ENCODE peak calls at places on chromosomes 1 and 21, in five cellular contexts. H is GM12865, Y is SK-N-SH, O is endothelial cell, D is OCI-LY7. J is an unnamed sample.

GRCh38 chr1:13730751-13731482 is 30.9 kb downstream of the PRDM2 start:
- DNase-seq in H (peak; percentile 99), Y (no peak), O (no peak), D (peak; percentile 97), J (peak; percentile 91)

GRCh38 chr1:83716641-83717040 is 282.3 kb downstream of the TTLL7 start:
- DNase-seq in H (no peak), Y (no peak), O (no peak), D (no peak), J (no peak)

GRCh38 chr1:5945445-5945844 is 46.8 kb downstream of the NPHP4 start:
- DNase-seq in H (no peak), Y (no peak), O (no peak), D (no peak), J (no peak)

GRCh38 chr1:54193453-54193852 is 6.4 kb downstream of the CYB5RL start:
- DNase-seq in H (no peak), Y (no peak), O (no peak), D (no peak), J (no peak)

GRCh38 chr1:86339421-86339820 is 56.7 kb downstream of the ODF2L start:
- DNase-seq in H (no peak), Y (no peak), O (no peak), D (peak; percentile 4), J (no peak)

GRCh38 chr1:45172015-45172414 is 34.4 kb downstream of the ZSWIM5 start:
- DNase-seq in H (no peak), Y (no peak), O (no peak), D (no peak), J (no peak)

GRCh38 chr1:233025156-233025555 is 74.7 kb downstream of the NTPCR start:
- DNase-seq in H (peak; percentile 49), Y (peak; percentile 55), O (peak; percentile 75), D (peak; percentile 8), J (no peak)

GRCh38 chr1:216485042-216485441 is 61.8 kb upstream of the USH2A start:
- DNase-seq in H (no peak), Y (no peak), O (no peak), D (no peak), J (no peak)

GRCh38 chr1:240136402-240136801 is 44.7 kb downstream of the FMN2 start:
- DNase-seq in H (no peak), Y (no peak), O (no peak), D (no peak), J (no peak)

GRCh38 chr1:37177230-37177864 is 143.0 kb upstream of the GRIK3 start:
- DNase-seq in H (peak; percentile 54), Y (peak; percentile 55), O (peak; percentile 54), D (peak; percentile 50), J (no peak)
- TF ChIP-seq CTCF in H (peak; percentile 49), Y (no peak), O (peak; percentile 35), D (peak; percentile 77), J (peak; percentile 75)

DNA sequence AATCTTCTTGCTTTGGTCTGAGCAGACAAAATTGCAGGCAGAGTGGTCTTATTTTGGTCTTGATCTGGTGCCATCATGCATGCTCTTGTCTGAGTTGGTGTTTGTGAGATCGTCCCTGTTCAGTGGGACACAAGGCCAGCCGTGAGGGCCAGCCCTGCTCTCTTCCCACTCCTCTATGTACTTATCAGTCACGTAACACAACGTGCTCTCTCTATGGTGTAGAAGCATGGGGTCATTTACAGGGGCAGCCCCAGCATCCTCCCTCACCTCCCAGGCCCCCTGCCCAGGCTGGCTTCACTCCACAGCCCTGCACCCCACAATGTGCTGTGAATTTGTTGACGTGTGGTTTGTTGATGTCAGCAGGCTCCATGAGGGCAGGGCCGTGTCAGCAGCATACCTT is 18.3 kb upstream of the UTS2 start:
- DNase-seq in H (no peak), Y (no peak), O (no peak), D (no peak), J (no peak)
- TF ChIP-seq CTCF in H (no peak), Y (no peak), O (no peak), D (no peak), J (no peak)

GRCh38 chr1:223486366-223486765 is 93.2 kb downstream of the CCDC185 start:
- DNase-seq in H (no peak), Y (peak; percentile 37), O (no peak), D (no peak), J (no peak)
- TF ChIP-seq CTCF in H (no peak), Y (no peak), O (no peak), D (peak; percentile 30), J (peak; percentile 19)

GRCh38 chr1:157691285-157691920 is 9.2 kb downstream of the FCRL3 start:
- DNase-seq in H (peak; percentile 24), Y (peak; percentile 42), O (peak; percentile 8), D (peak; percentile 67), J (no peak)
- TF ChIP-seq CTCF in H (peak; percentile 63), Y (peak; percentile 59), O (peak; percentile 52), D (peak; percentile 93), J (peak; percentile 67)

DNA sequence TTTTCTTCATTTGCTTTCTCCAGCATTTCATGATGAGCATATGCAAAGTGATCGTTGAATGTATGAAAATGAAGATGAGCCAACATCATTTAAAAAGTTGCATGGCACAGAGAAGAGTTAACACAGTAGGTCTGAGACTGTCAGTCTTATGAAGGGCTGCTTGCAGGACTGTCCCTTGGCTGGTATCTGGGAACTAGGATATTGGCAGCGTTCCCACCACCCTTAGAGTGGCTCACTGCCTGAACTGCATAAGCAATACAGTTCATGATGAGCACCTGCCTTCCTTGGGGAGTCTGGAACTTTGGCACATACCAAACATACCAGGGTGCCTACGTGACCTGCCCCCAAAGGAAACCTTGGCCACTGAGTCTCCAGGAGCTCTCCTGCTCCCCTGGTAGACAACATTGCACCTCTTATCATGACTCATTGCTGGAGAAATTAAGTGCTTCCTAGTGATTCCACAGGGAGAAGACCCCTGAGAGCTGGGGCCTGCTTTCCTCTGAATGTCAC is 161.8 kb downstream of the DSCAM start:
- DNase-seq in H (no peak), Y (no peak), O (no peak), D (no peak), J (no peak)
- TF ChIP-seq CTCF in H (no peak), Y (no peak), O (no peak), D (no peak), J (no peak)

GRCh38 chr1:37514350-37515184 is at the start of gene MEAF6:
- DNase-seq in H (peak; percentile 91), Y (peak; percentile 98), O (peak; percentile 90), D (peak; percentile 92), J (peak; percentile 90)
- TF ChIP-seq CTCF in H (peak; percentile 79), Y (peak; percentile 70), O (peak; percentile 91), D (peak; percentile 83), J (peak; percentile 11)

GRCh38 chr1:56409112-56409691 is 170.2 kb downstream of the PLPP3 start:
- DNase-seq in H (peak; percentile 27), Y (no peak), O (no peak), D (peak; percentile 51), J (no peak)
- TF ChIP-seq CTCF in H (peak; percentile 43), Y (peak; percentile 23), O (peak; percentile 52), D (peak; percentile 71), J (peak; percentile 53)

GRCh38 chr1:81252471-81253160 is 548.1 kb upstream of the ADGRL2 start:
- DNase-seq in H (no peak), Y (no peak), O (no peak), D (no peak), J (no peak)

GRCh38 chr1:81259620-81260411 is 540.9 kb upstream of the ADGRL2 start:
- DNase-seq in H (no peak), Y (no peak), O (no peak), D (no peak), J (no peak)

GRCh38 chr1:81254068-81254467 is 546.7 kb upstream of the ADGRL2 start:
- DNase-seq in H (no peak), Y (no peak), O (no peak), D (no peak), J (no peak)

GRCh38 chr1:81254560-81254959 is 546.2 kb upstream of the ADGRL2 start:
- DNase-seq in H (no peak), Y (no peak), O (peak; percentile 28), D (no peak), J (no peak)
- TF ChIP-seq CTCF in H (peak; percentile 4), Y (peak; percentile 37), O (peak; percentile 54), D (no peak), J (no peak)

DNA sequence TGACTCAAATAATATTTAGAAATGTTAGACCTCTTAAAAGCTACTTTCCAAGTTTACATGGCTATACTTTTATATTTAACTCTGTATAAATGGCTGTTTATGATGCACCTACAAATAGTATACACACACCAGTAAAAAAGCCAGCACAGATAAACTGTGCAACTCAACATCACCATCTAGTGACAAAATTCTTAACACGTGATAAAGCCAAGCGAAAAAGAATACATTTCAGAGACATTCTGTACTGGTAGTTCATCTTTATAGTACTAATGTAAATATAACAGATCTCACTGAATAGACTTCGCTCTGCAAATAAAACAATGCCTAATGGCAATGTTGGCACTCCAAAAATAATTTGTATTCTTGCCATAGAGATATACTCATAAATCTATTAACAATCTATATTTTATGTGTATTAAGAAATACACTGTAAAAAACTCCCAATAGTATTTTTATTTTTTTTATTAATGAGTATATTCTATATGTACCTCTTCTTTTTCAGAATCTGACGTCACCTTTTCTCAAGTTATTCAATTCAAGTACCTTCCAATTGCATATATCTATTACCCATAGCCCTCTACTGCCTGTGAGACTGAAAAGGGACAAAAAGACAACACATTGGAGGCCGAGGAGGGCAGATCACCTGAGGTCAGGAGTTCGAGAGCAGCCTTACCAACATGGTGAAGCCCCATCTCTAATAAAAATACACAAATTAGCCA is 100.2 kb downstream of the DPYD start:
- DNase-seq in H (peak; percentile 37), Y (no peak), O (no peak), D (peak; percentile 37), J (no peak)
- TF ChIP-seq CTCF in H (peak; percentile 40), Y (peak; percentile 68), O (peak; percentile 55), D (peak; percentile 76), J (peak; percentile 40)

J was measured in GM06990.